ENCODE peak calls at places on chromosomes 12 and 14, in six cellular contexts. V, N, Y, R, A and M are unnamed samples.
A peak's percentile ranks its signal among the peaks of the same experiment; 100 is the strongest.

GRCh38 chr12:107400686-107401447 is 284.7 kb upstream of the PWP1 start:
- DNase-seq in V (peak; percentile 85), N (peak; percentile 67), Y (no peak), R (peak; percentile 59), A (no peak), M (no peak)

GRCh38 chr14:20400965-20401593 is 12.2 kb downstream of the TEP1 start:
- DNase-seq in V (no peak), N (no peak), Y (no peak), R (no peak), A (no peak), M (peak; percentile 91)

GRCh38 chr14:37598085-37598972 is 2.9 kb downstream of the TTC6 start:
- DNase-seq in V (no peak), N (no peak), Y (no peak), R (no peak), A (no peak), M (no peak)

GRCh38 chr14:87149583-87150354 is 843.2 kb downstream of the GALC start:
- DNase-seq in V (peak; percentile 85), N (no peak), Y (no peak), R (no peak), A (no peak), M (peak; percentile 17)

GRCh38 chr12:101823891-101824290 is 6.9 kb downstream of the GNPTAB start:
- DNase-seq in V (peak; percentile 88), N (no peak), Y (peak; percentile 20), R (peak; percentile 7), A (peak; percentile 39), M (no peak)

GRCh38 chr12:22101749-22102243 is 55.8 kb downstream of the CMAS start:
- DNase-seq in V (no peak), N (no peak), Y (no peak), R (peak; percentile 74), A (no peak), M (peak; percentile 98)

GRCh38 chr12:50574621-50575348 is 70.0 kb downstream of the DIP2B start:
- DNase-seq in V (no peak), N (no peak), Y (no peak), R (no peak), A (no peak), M (no peak)

GRCh38 chr12:105369014-105369413 is 38.5 kb downstream of the C12orf75 start:
- DNase-seq in V (no peak), N (no peak), Y (no peak), R (peak; percentile 42), A (no peak), M (peak; percentile 23)

GRCh38 chr12:828726-829395 is 76.5 kb downstream of the WNK1 start:
- DNase-seq in V (no peak), N (no peak), Y (no peak), R (no peak), A (no peak), M (no peak)

GRCh38 chr14:103006106-103006505 is 51.2 kb downstream of the CDC42BPB start:
- DNase-seq in V (no peak), N (peak; percentile 28), Y (no peak), R (no peak), A (no peak), M (no peak)

GRCh38 chr12:79371226-79371625 is 319.5 kb downstream of the PAWR start:
- DNase-seq in V (peak; percentile 57), N (no peak), Y (no peak), R (no peak), A (no peak), M (no peak)

GRCh38 chr12:27606986-27607385 is 83.0 kb downstream of the PPFIBP1 start:
- DNase-seq in V (no peak), N (no peak), Y (no peak), R (no peak), A (no peak), M (no peak)

GRCh38 chr12:31485570-31485969 is 105.4 kb downstream of the DENND5B start:
- DNase-seq in V (no peak), N (no peak), Y (no peak), R (no peak), A (no peak), M (no peak)

GRCh38 chr12:104578453-104578852 is 121.7 kb downstream of the CHST11 start:
- DNase-seq in V (no peak), N (no peak), Y (no peak), R (peak; percentile 96), A (no peak), M (peak; percentile 56)

GRCh38 chr14:90721619-90722305 is 94.5 kb downstream of the TTC7B start:
- DNase-seq in V (no peak), N (no peak), Y (no peak), R (no peak), A (no peak), M (peak; percentile 36)

GRCh38 chr12:67217647-67218046 is 51.5 kb upstream of the CAND1 start:
- DNase-seq in V (no peak), N (no peak), Y (no peak), R (no peak), A (no peak), M (no peak)

GRCh38 chr12:67220065-67220464 is 49.1 kb upstream of the CAND1 start:
- DNase-seq in V (peak; percentile 23), N (no peak), Y (no peak), R (no peak), A (peak; percentile 16), M (no peak)

GRCh38 chr12:67223225-67223624 is 45.9 kb upstream of the CAND1 start:
- DNase-seq in V (no peak), N (no peak), Y (no peak), R (no peak), A (no peak), M (no peak)

GRCh38 chr12:67222302-67222701 is 46.9 kb upstream of the CAND1 start:
- DNase-seq in V (peak; percentile 60), N (no peak), Y (no peak), R (peak; percentile 33), A (no peak), M (peak; percentile 42)
- TF ChIP-seq CTCF in V (peak; percentile 58), N (no peak), Y (peak; percentile 58), R (peak; percentile 62), A (peak; percentile 52), M (peak; percentile 68)

DNA sequence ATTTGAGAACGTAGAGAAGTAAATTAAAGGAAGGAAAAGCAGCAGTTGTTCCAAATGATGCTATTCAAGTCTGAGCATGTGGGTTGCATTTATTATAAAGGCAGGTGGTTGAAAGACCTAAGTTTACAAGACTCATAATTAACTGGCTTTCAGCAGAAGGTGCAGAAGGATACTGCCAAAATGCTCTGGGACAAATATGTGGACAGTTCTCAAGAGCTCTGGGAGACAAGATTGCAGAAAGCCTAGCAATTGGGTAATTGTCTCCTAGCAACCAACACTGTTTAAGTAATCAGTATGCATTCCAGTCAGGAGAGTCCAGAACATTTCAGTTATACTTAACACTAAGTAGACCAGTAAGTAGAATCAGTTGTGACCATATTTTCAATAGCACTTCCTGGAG is 131.5 kb downstream of the GPR135 start:
- DNase-seq in V (peak; percentile 43), N (no peak), Y (no peak), R (peak; percentile 87), A (no peak), M (no peak)
- TF ChIP-seq CTCF in V (no peak), N (no peak), Y (no peak), R (no peak), A (no peak), M (no peak)

GRCh38 chr12:87348071-87348470 is 681.1 kb downstream of the C12orf50 start:
- DNase-seq in V (no peak), N (no peak), Y (no peak), R (no peak), A (no peak), M (no peak)

DNA sequence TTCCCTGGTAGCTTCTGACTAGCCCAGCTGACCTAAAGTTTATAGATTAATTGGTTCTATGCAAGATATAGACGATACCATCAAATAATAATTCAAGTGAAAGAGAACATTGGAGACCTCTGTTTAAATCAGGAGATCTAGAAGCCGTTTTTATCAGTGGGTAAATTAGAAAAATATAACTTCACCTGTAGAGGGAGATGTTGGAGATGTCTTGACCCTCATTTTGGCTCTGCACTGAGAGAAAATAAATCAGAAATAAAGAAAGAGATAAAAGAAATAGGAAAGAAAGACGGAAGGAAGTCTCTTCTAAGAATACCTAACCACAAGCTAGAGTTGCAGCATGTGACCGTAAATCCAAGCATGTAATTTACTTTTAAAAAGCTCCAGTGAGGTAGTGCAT is 684.5 kb downstream of the C12orf50 start:
- DNase-seq in V (peak; percentile 8), N (no peak), Y (no peak), R (no peak), A (no peak), M (no peak)
- TF ChIP-seq CTCF in V (peak; percentile 34), N (no peak), Y (no peak), R (peak; percentile 33), A (no peak), M (peak; percentile 56)

GRCh38 chr14:32588448-32589320 is 259.6 kb downstream of the AKAP6 start:
- DNase-seq in V (peak; percentile 70), N (no peak), Y (peak; percentile 26), R (no peak), A (no peak), M (peak; percentile 33)
- TF ChIP-seq CTCF in V (peak; percentile 90), N (peak; percentile 45), Y (peak; percentile 83), R (peak; percentile 83), A (peak; percentile 59), M (peak; percentile 93)

GRCh38 chr12:75724913-75725312 is 213.5 kb upstream of the KRR1 start:
- DNase-seq in V (peak; percentile 87), N (no peak), Y (no peak), R (peak; percentile 83), A (no peak), M (peak; percentile 80)

GRCh38 chr12:75728826-75729225 is 217.4 kb upstream of the KRR1 start:
- DNase-seq in V (no peak), N (no peak), Y (no peak), R (no peak), A (no peak), M (no peak)

GRCh38 chr12:75725505-75726120 is 214.2 kb upstream of the KRR1 start:
- DNase-seq in V (peak; percentile 73), N (no peak), Y (no peak), R (peak; percentile 76), A (no peak), M (peak; percentile 86)

GRCh38 chr12:75722714-75723200 is 211.3 kb upstream of the KRR1 start:
- DNase-seq in V (peak; percentile 96), N (no peak), Y (no peak), R (peak; percentile 87), A (no peak), M (peak; percentile 85)

DNA sequence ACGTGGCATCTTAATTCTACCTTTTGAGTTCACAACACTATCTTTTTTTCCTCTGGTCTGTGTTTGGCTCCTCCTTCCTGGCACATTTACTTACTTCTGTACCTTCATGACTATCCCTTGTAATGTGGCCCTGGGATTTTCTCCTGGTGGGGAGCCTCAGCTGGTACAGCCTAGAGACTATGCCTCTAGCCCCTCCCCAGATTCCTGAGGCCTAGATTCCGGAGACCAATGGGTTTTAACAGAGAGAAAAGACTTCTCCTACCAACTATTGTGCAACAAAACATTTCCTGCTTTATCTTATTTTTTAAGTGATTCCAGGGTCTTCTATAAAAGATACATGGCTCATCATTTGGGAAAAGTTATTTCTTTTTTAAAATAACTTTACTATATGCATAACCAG is 216.2 kb upstream of the KRR1 start:
- DNase-seq in V (peak; percentile 21), N (no peak), Y (no peak), R (no peak), A (no peak), M (no peak)
- TF ChIP-seq CTCF in V (no peak), N (no peak), Y (no peak), R (no peak), A (no peak), M (no peak)

DNA sequence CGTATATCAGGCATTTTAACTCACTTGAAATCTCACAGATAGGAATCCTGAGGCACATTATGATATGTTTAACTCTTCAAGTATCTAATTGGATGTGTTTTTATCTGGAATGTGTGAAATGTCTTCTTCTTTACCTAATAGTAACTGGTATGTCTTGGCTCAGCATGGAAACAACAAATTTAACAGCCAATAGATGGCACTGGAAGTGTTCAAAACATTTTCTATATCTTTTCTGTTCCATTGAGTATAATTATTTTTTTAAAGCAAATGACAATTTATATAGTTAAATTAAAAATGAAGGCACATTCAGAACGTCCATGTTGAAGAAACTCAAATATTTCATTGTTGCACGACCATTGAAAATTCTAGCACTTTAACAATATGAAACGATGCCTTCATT is 164.6 kb upstream of the SLC16A7 start:
- DNase-seq in V (no peak), N (no peak), Y (no peak), R (no peak), A (no peak), M (peak; percentile 9)
- TF ChIP-seq CTCF in V (peak; percentile 38), N (no peak), Y (no peak), R (peak; percentile 14), A (peak; percentile 36), M (peak; percentile 54)